ENCODE peak calls at places on chromosomes 3 and 15, in ten cellular contexts. One of them, this sample, is unnamed.

GRCh38 chr3:151305081-151305777 is 11.4 kb downstream of the GPR87 start:
- DNase-seq in stimulated activated CD4-positive, alpha-beta T cell treated with anti-CD3 and anti-CD28 coated beads, Interleukin-1b, Interleukin-23, amount 100 ng/mL, for 1 hour: no peak
- DNase-seq in kidney epithelial cell: peak; percentile 97
- DNase-seq in AG09309: peak; percentile 94
- DNase-seq in EL: peak; percentile 98
- DNase-seq in NCI-H1417: no peak
- DNase-seq in ovary: no peak
- DNase-seq in gastrocnemius medialis: peak; percentile 53
- DNase-seq in RWPE1: peak; percentile 90
- DNase-seq in NCI-H526 treated with DMSO at 0.1 percent for 48 hours: no peak
- DNase-seq in this sample: no peak

GRCh38 chr3:36697397-36698001 is 66.9 kb downstream of the DCLK3 start:
- DNase-seq in stimulated activated CD4-positive, alpha-beta T cell treated with anti-CD3 and anti-CD28 coated beads, Interleukin-1b, Interleukin-23, amount 100 ng/mL, for 1 hour: no peak
- DNase-seq in kidney epithelial cell: no peak
- DNase-seq in AG09309: no peak
- DNase-seq in EL: no peak
- DNase-seq in NCI-H1417: no peak
- DNase-seq in ovary: no peak
- DNase-seq in gastrocnemius medialis: no peak
- DNase-seq in RWPE1: no peak
- DNase-seq in NCI-H526 treated with DMSO at 0.1 percent for 48 hours: no peak
- DNase-seq in this sample: no peak

GRCh38 chr3:146581877-146582508 is 23.2 kb downstream of the PLSCR5 start:
- DNase-seq in stimulated activated CD4-positive, alpha-beta T cell treated with anti-CD3 and anti-CD28 coated beads, Interleukin-1b, Interleukin-23, amount 100 ng/mL, for 1 hour: no peak
- DNase-seq in kidney epithelial cell: no peak
- DNase-seq in AG09309: no peak
- DNase-seq in EL: no peak
- DNase-seq in NCI-H1417: no peak
- DNase-seq in ovary: no peak
- DNase-seq in gastrocnemius medialis: no peak
- DNase-seq in RWPE1: peak; percentile 60
- DNase-seq in NCI-H526 treated with DMSO at 0.1 percent for 48 hours: no peak
- DNase-seq in this sample: no peak

GRCh38 chr3:50008931-50009330 is 69.0 kb downstream of the RBM6 start:
- DNase-seq in stimulated activated CD4-positive, alpha-beta T cell treated with anti-CD3 and anti-CD28 coated beads, Interleukin-1b, Interleukin-23, amount 100 ng/mL, for 1 hour: no peak
- DNase-seq in kidney epithelial cell: no peak
- DNase-seq in AG09309: peak; percentile 7
- DNase-seq in EL: peak; percentile 55
- DNase-seq in NCI-H1417: no peak
- DNase-seq in ovary: no peak
- DNase-seq in gastrocnemius medialis: peak; percentile 21
- DNase-seq in RWPE1: no peak
- DNase-seq in NCI-H526 treated with DMSO at 0.1 percent for 48 hours: no peak
- DNase-seq in this sample: no peak

GRCh38 chr3:192896208-192896607 is 21.4 kb downstream of the MB21D2 start:
- DNase-seq in stimulated activated CD4-positive, alpha-beta T cell treated with anti-CD3 and anti-CD28 coated beads, Interleukin-1b, Interleukin-23, amount 100 ng/mL, for 1 hour: no peak
- DNase-seq in kidney epithelial cell: no peak
- DNase-seq in AG09309: no peak
- DNase-seq in EL: no peak
- DNase-seq in NCI-H1417: no peak
- DNase-seq in ovary: no peak
- DNase-seq in gastrocnemius medialis: no peak
- DNase-seq in RWPE1: no peak
- DNase-seq in NCI-H526 treated with DMSO at 0.1 percent for 48 hours: no peak
- DNase-seq in this sample: no peak

GRCh38 chr15:92954578-92954977 is 54.5 kb downstream of the CHD2 start:
- DNase-seq in stimulated activated CD4-positive, alpha-beta T cell treated with anti-CD3 and anti-CD28 coated beads, Interleukin-1b, Interleukin-23, amount 100 ng/mL, for 1 hour: no peak
- DNase-seq in kidney epithelial cell: no peak
- DNase-seq in AG09309: no peak
- DNase-seq in EL: no peak
- DNase-seq in NCI-H1417: no peak
- DNase-seq in ovary: no peak
- DNase-seq in gastrocnemius medialis: peak; percentile 67
- DNase-seq in RWPE1: no peak
- DNase-seq in NCI-H526 treated with DMSO at 0.1 percent for 48 hours: no peak
- DNase-seq in this sample: no peak

GRCh38 chr15:63749330-63749942 is 84.3 kb downstream of the HERC1 start:
- DNase-seq in stimulated activated CD4-positive, alpha-beta T cell treated with anti-CD3 and anti-CD28 coated beads, Interleukin-1b, Interleukin-23, amount 100 ng/mL, for 1 hour: no peak
- DNase-seq in kidney epithelial cell: no peak
- DNase-seq in AG09309: no peak
- DNase-seq in EL: peak; percentile 34
- DNase-seq in NCI-H1417: no peak
- DNase-seq in ovary: no peak
- DNase-seq in gastrocnemius medialis: no peak
- DNase-seq in RWPE1: no peak
- DNase-seq in NCI-H526 treated with DMSO at 0.1 percent for 48 hours: no peak
- DNase-seq in this sample: no peak

GRCh38 chr3:130950641-130951040 is 56.8 kb downstream of the ATP2C1 start:
- DNase-seq in stimulated activated CD4-positive, alpha-beta T cell treated with anti-CD3 and anti-CD28 coated beads, Interleukin-1b, Interleukin-23, amount 100 ng/mL, for 1 hour: no peak
- DNase-seq in kidney epithelial cell: no peak
- DNase-seq in AG09309: no peak
- DNase-seq in EL: peak; percentile 51
- DNase-seq in NCI-H1417: no peak
- DNase-seq in ovary: no peak
- DNase-seq in gastrocnemius medialis: no peak
- DNase-seq in RWPE1: no peak
- DNase-seq in NCI-H526 treated with DMSO at 0.1 percent for 48 hours: no peak
- DNase-seq in this sample: no peak

GRCh38 chr15:70853270-70853854 is 595 bp downstream of the LARP6 start:
- DNase-seq in stimulated activated CD4-positive, alpha-beta T cell treated with anti-CD3 and anti-CD28 coated beads, Interleukin-1b, Interleukin-23, amount 100 ng/mL, for 1 hour: no peak
- DNase-seq in kidney epithelial cell: no peak
- DNase-seq in AG09309: no peak
- DNase-seq in EL: peak; percentile 67
- DNase-seq in NCI-H1417: no peak
- DNase-seq in ovary: peak; percentile 39
- DNase-seq in gastrocnemius medialis: no peak
- DNase-seq in RWPE1: peak; percentile 63
- DNase-seq in NCI-H526 treated with DMSO at 0.1 percent for 48 hours: no peak
- DNase-seq in this sample: peak; percentile 40

GRCh38 chr3:136380530-136380929 is 130.4 kb downstream of the PCCB start:
- DNase-seq in stimulated activated CD4-positive, alpha-beta T cell treated with anti-CD3 and anti-CD28 coated beads, Interleukin-1b, Interleukin-23, amount 100 ng/mL, for 1 hour: no peak
- DNase-seq in kidney epithelial cell: no peak
- DNase-seq in AG09309: no peak
- DNase-seq in EL: peak; percentile 34
- DNase-seq in NCI-H1417: no peak
- DNase-seq in ovary: no peak
- DNase-seq in gastrocnemius medialis: no peak
- DNase-seq in RWPE1: no peak
- DNase-seq in NCI-H526 treated with DMSO at 0.1 percent for 48 hours: no peak
- DNase-seq in this sample: no peak

GRCh38 chr3:45906681-45907220 is 20.4 kb downstream of the CCR9 start:
- DNase-seq in stimulated activated CD4-positive, alpha-beta T cell treated with anti-CD3 and anti-CD28 coated beads, Interleukin-1b, Interleukin-23, amount 100 ng/mL, for 1 hour: no peak
- DNase-seq in kidney epithelial cell: no peak
- DNase-seq in AG09309: peak; percentile 44
- DNase-seq in EL: peak; percentile 75
- DNase-seq in NCI-H1417: no peak
- DNase-seq in ovary: no peak
- DNase-seq in gastrocnemius medialis: peak; percentile 48
- DNase-seq in RWPE1: no peak
- DNase-seq in NCI-H526 treated with DMSO at 0.1 percent for 48 hours: no peak
- DNase-seq in this sample: no peak

GRCh38 chr15:98807262-98807661 is 158.9 kb downstream of the IGF1R start:
- DNase-seq in stimulated activated CD4-positive, alpha-beta T cell treated with anti-CD3 and anti-CD28 coated beads, Interleukin-1b, Interleukin-23, amount 100 ng/mL, for 1 hour: no peak
- DNase-seq in kidney epithelial cell: no peak
- DNase-seq in AG09309: peak; percentile 75
- DNase-seq in EL: no peak
- DNase-seq in NCI-H1417: no peak
- DNase-seq in ovary: no peak
- DNase-seq in gastrocnemius medialis: no peak
- DNase-seq in RWPE1: no peak
- DNase-seq in NCI-H526 treated with DMSO at 0.1 percent for 48 hours: no peak
- DNase-seq in this sample: no peak

GRCh38 chr15:84842781-84843180 is 25.6 kb downstream of the ALPK3 start:
- DNase-seq in stimulated activated CD4-positive, alpha-beta T cell treated with anti-CD3 and anti-CD28 coated beads, Interleukin-1b, Interleukin-23, amount 100 ng/mL, for 1 hour: no peak
- DNase-seq in kidney epithelial cell: no peak
- DNase-seq in AG09309: no peak
- DNase-seq in EL: no peak
- DNase-seq in NCI-H1417: no peak
- DNase-seq in ovary: no peak
- DNase-seq in gastrocnemius medialis: no peak
- DNase-seq in RWPE1: no peak
- DNase-seq in NCI-H526 treated with DMSO at 0.1 percent for 48 hours: no peak
- DNase-seq in this sample: no peak

GRCh38 chr3:76505202-76505875 is 534.6 kb upstream of the ROBO2 start:
- DNase-seq in stimulated activated CD4-positive, alpha-beta T cell treated with anti-CD3 and anti-CD28 coated beads, Interleukin-1b, Interleukin-23, amount 100 ng/mL, for 1 hour: no peak
- DNase-seq in kidney epithelial cell: no peak
- DNase-seq in AG09309: no peak
- DNase-seq in EL: no peak
- DNase-seq in NCI-H1417: no peak
- DNase-seq in ovary: no peak
- DNase-seq in gastrocnemius medialis: no peak
- DNase-seq in RWPE1: no peak
- DNase-seq in NCI-H526 treated with DMSO at 0.1 percent for 48 hours: no peak
- DNase-seq in this sample: no peak

GRCh38 chr3:56711344-56711743 is 28.3 kb upstream of the TASOR start:
- DNase-seq in stimulated activated CD4-positive, alpha-beta T cell treated with anti-CD3 and anti-CD28 coated beads, Interleukin-1b, Interleukin-23, amount 100 ng/mL, for 1 hour: no peak
- DNase-seq in kidney epithelial cell: no peak
- DNase-seq in AG09309: no peak
- DNase-seq in EL: no peak
- DNase-seq in NCI-H1417: no peak
- DNase-seq in ovary: no peak
- DNase-seq in gastrocnemius medialis: no peak
- DNase-seq in RWPE1: no peak
- DNase-seq in NCI-H526 treated with DMSO at 0.1 percent for 48 hours: no peak
- DNase-seq in this sample: no peak

GRCh38 chr3:195195321-195196209 is 75.4 kb downstream of the XXYLT1 start:
- DNase-seq in stimulated activated CD4-positive, alpha-beta T cell treated with anti-CD3 and anti-CD28 coated beads, Interleukin-1b, Interleukin-23, amount 100 ng/mL, for 1 hour: no peak
- DNase-seq in kidney epithelial cell: no peak
- DNase-seq in AG09309: no peak
- DNase-seq in EL: no peak
- DNase-seq in NCI-H1417: peak; percentile 40
- DNase-seq in ovary: no peak
- DNase-seq in gastrocnemius medialis: no peak
- DNase-seq in RWPE1: no peak
- DNase-seq in NCI-H526 treated with DMSO at 0.1 percent for 48 hours: no peak
- DNase-seq in this sample: peak; percentile 35

GRCh38 chr15:68812069-68812468 is 8.6 kb downstream of the ANP32A start:
- DNase-seq in stimulated activated CD4-positive, alpha-beta T cell treated with anti-CD3 and anti-CD28 coated beads, Interleukin-1b, Interleukin-23, amount 100 ng/mL, for 1 hour: no peak
- DNase-seq in kidney epithelial cell: no peak
- DNase-seq in AG09309: no peak
- DNase-seq in EL: no peak
- DNase-seq in NCI-H1417: no peak
- DNase-seq in ovary: no peak
- DNase-seq in gastrocnemius medialis: no peak
- DNase-seq in RWPE1: no peak
- DNase-seq in NCI-H526 treated with DMSO at 0.1 percent for 48 hours: no peak
- DNase-seq in this sample: no peak

GRCh38 chr3:161403251-161403650 is 31.9 kb upstream of the SPTSSB start:
- DNase-seq in stimulated activated CD4-positive, alpha-beta T cell treated with anti-CD3 and anti-CD28 coated beads, Interleukin-1b, Interleukin-23, amount 100 ng/mL, for 1 hour: no peak
- DNase-seq in kidney epithelial cell: no peak
- DNase-seq in AG09309: no peak
- DNase-seq in EL: peak; percentile 74
- DNase-seq in NCI-H1417: no peak
- DNase-seq in ovary: no peak
- DNase-seq in gastrocnemius medialis: no peak
- DNase-seq in RWPE1: peak; percentile 52
- DNase-seq in NCI-H526 treated with DMSO at 0.1 percent for 48 hours: no peak
- DNase-seq in this sample: no peak

GRCh38 chr3:37751967-37752660 is 109.6 kb upstream of the CTDSPL start:
- DNase-seq in stimulated activated CD4-positive, alpha-beta T cell treated with anti-CD3 and anti-CD28 coated beads, Interleukin-1b, Interleukin-23, amount 100 ng/mL, for 1 hour: no peak
- DNase-seq in kidney epithelial cell: no peak
- DNase-seq in AG09309: no peak
- DNase-seq in EL: no peak
- DNase-seq in NCI-H1417: no peak
- DNase-seq in ovary: no peak
- DNase-seq in gastrocnemius medialis: no peak
- DNase-seq in RWPE1: no peak
- DNase-seq in NCI-H526 treated with DMSO at 0.1 percent for 48 hours: no peak
- DNase-seq in this sample: no peak

GRCh38 chr15:56931674-56932507 is 13.4 kb downstream of the TCF12 start:
- DNase-seq in stimulated activated CD4-positive, alpha-beta T cell treated with anti-CD3 and anti-CD28 coated beads, Interleukin-1b, Interleukin-23, amount 100 ng/mL, for 1 hour: no peak
- DNase-seq in kidney epithelial cell: no peak
- DNase-seq in AG09309: no peak
- DNase-seq in EL: no peak
- DNase-seq in NCI-H1417: no peak
- DNase-seq in ovary: no peak
- DNase-seq in gastrocnemius medialis: no peak
- DNase-seq in RWPE1: no peak
- DNase-seq in NCI-H526 treated with DMSO at 0.1 percent for 48 hours: no peak
- DNase-seq in this sample: no peak

GRCh38 chr15:60026555-60026954 is 22.4 kb downstream of the FOXB1 start:
- DNase-seq in stimulated activated CD4-positive, alpha-beta T cell treated with anti-CD3 and anti-CD28 coated beads, Interleukin-1b, Interleukin-23, amount 100 ng/mL, for 1 hour: no peak
- DNase-seq in kidney epithelial cell: no peak
- DNase-seq in AG09309: no peak
- DNase-seq in EL: no peak
- DNase-seq in NCI-H1417: no peak
- DNase-seq in ovary: peak; percentile 25
- DNase-seq in gastrocnemius medialis: no peak
- DNase-seq in RWPE1: no peak
- DNase-seq in NCI-H526 treated with DMSO at 0.1 percent for 48 hours: no peak
- DNase-seq in this sample: no peak

GRCh38 chr3:72031581-72031980 is 246.6 kb upstream of the PROK2 start:
- DNase-seq in stimulated activated CD4-positive, alpha-beta T cell treated with anti-CD3 and anti-CD28 coated beads, Interleukin-1b, Interleukin-23, amount 100 ng/mL, for 1 hour: no peak
- DNase-seq in kidney epithelial cell: no peak
- DNase-seq in AG09309: peak; percentile 61
- DNase-seq in EL: peak; percentile 71
- DNase-seq in NCI-H1417: no peak
- DNase-seq in ovary: no peak
- DNase-seq in gastrocnemius medialis: no peak
- DNase-seq in RWPE1: no peak
- DNase-seq in NCI-H526 treated with DMSO at 0.1 percent for 48 hours: no peak
- DNase-seq in this sample: no peak

GRCh38 chr15:63832620-63833245 is 1.0 kb downstream of the HERC1 start:
- DNase-seq in stimulated activated CD4-positive, alpha-beta T cell treated with anti-CD3 and anti-CD28 coated beads, Interleukin-1b, Interleukin-23, amount 100 ng/mL, for 1 hour: no peak
- DNase-seq in kidney epithelial cell: no peak
- DNase-seq in AG09309: no peak
- DNase-seq in EL: no peak
- DNase-seq in NCI-H1417: peak; percentile 62
- DNase-seq in ovary: no peak
- DNase-seq in gastrocnemius medialis: peak; percentile 46
- DNase-seq in RWPE1: no peak
- DNase-seq in NCI-H526 treated with DMSO at 0.1 percent for 48 hours: peak; percentile 25
- DNase-seq in this sample: no peak

GRCh38 chr3:22372292-22372949 is 621.4 kb upstream of the ZNF385D start:
- DNase-seq in stimulated activated CD4-positive, alpha-beta T cell treated with anti-CD3 and anti-CD28 coated beads, Interleukin-1b, Interleukin-23, amount 100 ng/mL, for 1 hour: no peak
- DNase-seq in kidney epithelial cell: no peak
- DNase-seq in AG09309: no peak
- DNase-seq in EL: no peak
- DNase-seq in NCI-H1417: no peak
- DNase-seq in ovary: peak; percentile 7
- DNase-seq in gastrocnemius medialis: no peak
- DNase-seq in RWPE1: no peak
- DNase-seq in NCI-H526 treated with DMSO at 0.1 percent for 48 hours: no peak
- DNase-seq in this sample: no peak

GRCh38 chr3:56667973-56668579 is 15.0 kb downstream of the TASOR start:
- DNase-seq in stimulated activated CD4-positive, alpha-beta T cell treated with anti-CD3 and anti-CD28 coated beads, Interleukin-1b, Interleukin-23, amount 100 ng/mL, for 1 hour: no peak
- DNase-seq in kidney epithelial cell: no peak
- DNase-seq in AG09309: no peak
- DNase-seq in EL: no peak
- DNase-seq in NCI-H1417: no peak
- DNase-seq in ovary: no peak
- DNase-seq in gastrocnemius medialis: no peak
- DNase-seq in RWPE1: peak; percentile 16
- DNase-seq in NCI-H526 treated with DMSO at 0.1 percent for 48 hours: no peak
- DNase-seq in this sample: no peak

GRCh38 chr15:63523306-63523990 is 19.1 kb downstream of the USP3 start:
- DNase-seq in stimulated activated CD4-positive, alpha-beta T cell treated with anti-CD3 and anti-CD28 coated beads, Interleukin-1b, Interleukin-23, amount 100 ng/mL, for 1 hour: no peak
- DNase-seq in kidney epithelial cell: no peak
- DNase-seq in AG09309: no peak
- DNase-seq in EL: peak; percentile 35
- DNase-seq in NCI-H1417: no peak
- DNase-seq in ovary: no peak
- DNase-seq in gastrocnemius medialis: no peak
- DNase-seq in RWPE1: no peak
- DNase-seq in NCI-H526 treated with DMSO at 0.1 percent for 48 hours: no peak
- DNase-seq in this sample: no peak

GRCh38 chr3:32000877-32001276 is 19.3 kb downstream of the ZNF860 start:
- DNase-seq in stimulated activated CD4-positive, alpha-beta T cell treated with anti-CD3 and anti-CD28 coated beads, Interleukin-1b, Interleukin-23, amount 100 ng/mL, for 1 hour: no peak
- DNase-seq in kidney epithelial cell: no peak
- DNase-seq in AG09309: no peak
- DNase-seq in EL: no peak
- DNase-seq in NCI-H1417: no peak
- DNase-seq in ovary: no peak
- DNase-seq in gastrocnemius medialis: no peak
- DNase-seq in RWPE1: no peak
- DNase-seq in NCI-H526 treated with DMSO at 0.1 percent for 48 hours: no peak
- DNase-seq in this sample: no peak

This sample was measured in tibial artery.